ENCODE peak calls at places on chromosome 20, in five cellular contexts. W is heart left ventricle, G is activated T-cell treated with anti-CD3 and anti-CD28 coated beads for 24 hours, Y is neural progenitor cell, Z is MCF 10A. M is an unnamed sample.
A peak's percentile ranks its signal among the peaks of the same experiment; 100 is the strongest.

GRCh38 chr20:39986231-39986904 is 702.7 kb downstream of the MAFB start:
- DNase-seq in W (peak; percentile 57), G (no peak), Y (peak; percentile 78), Z (peak; percentile 13), M (no peak)

GRCh38 chr20:4875578-4876067 is 125.7 kb downstream of the SLC23A2 start:
- DNase-seq in W (no peak), G (no peak), Y (no peak), Z (no peak), M (no peak)

GRCh38 chr20:4322499-4322898 is 307.1 kb upstream of the RNF24 start:
- DNase-seq in W (no peak), G (no peak), Y (no peak), Z (no peak), M (no peak)

GRCh38 chr20:57589728-57590484 is 29.0 kb downstream of the PCK1 start:
- DNase-seq in W (no peak), G (no peak), Y (peak; percentile 33), Z (no peak), M (no peak)

GRCh38 chr20:53959849-53960585 is 110.4 kb downstream of the BCAS1 start:
- DNase-seq in W (no peak), G (no peak), Y (no peak), Z (no peak), M (no peak)

GRCh38 chr20:45044084-45044573 is 56.8 kb downstream of the KCNS1 start:
- DNase-seq in W (no peak), G (peak; percentile 30), Y (peak; percentile 81), Z (peak; percentile 88), M (peak; percentile 29)

GRCh38 chr20:152131-152530 is 5.1 kb upstream of the DEFB127 start:
- DNase-seq in W (no peak), G (no peak), Y (no peak), Z (no peak), M (no peak)

GRCh38 chr20:50645253-50646068 is 45.9 kb downstream of the RIPOR3 start:
- DNase-seq in W (peak; percentile 57), G (no peak), Y (peak; percentile 49), Z (peak; percentile 93), M (peak; percentile 37)

GRCh38 chr20:5070081-5070480 is 49.7 kb downstream of the PCNA start:
- DNase-seq in W (no peak), G (no peak), Y (no peak), Z (no peak), M (no peak)

GRCh38 chr20:32456869-32457421 is 98.8 kb downstream of the ASXL1 start:
- DNase-seq in W (no peak), G (no peak), Y (peak; percentile 91), Z (no peak), M (peak; percentile 91)

GRCh38 chr20:34516874-34517542 is 786 bp downstream of the DYNLRB1 start:
- DNase-seq in W (no peak), G (peak; percentile 14), Y (peak; percentile 38), Z (peak; percentile 28), M (no peak)

GRCh38 chr20:63895202-63895885 is 418 bp downstream of the DNAJC5 start:
- DNase-seq in W (no peak), G (no peak), Y (no peak), Z (no peak), M (no peak)

GRCh38 chr20:4413314-4414045 is 308.2 kb upstream of the PRND start:
- DNase-seq in W (no peak), G (no peak), Y (no peak), Z (no peak), M (no peak)

GRCh38 chr20:24470782-24471582 is 1.6 kb downstream of the SYNDIG1 start:
- DNase-seq in W (no peak), G (no peak), Y (peak; percentile 51), Z (no peak), M (peak; percentile 67)

GRCh38 chr20:4848041-4848440 is 126.3 kb downstream of the PRND start:
- DNase-seq in W (no peak), G (no peak), Y (no peak), Z (no peak), M (no peak)

M was measured in WERI-Rb-1.